ENCODE peak calls at places on chromosomes 7 and 10, in ten cellular contexts. One of them, this sample, is unnamed.

GRCh38 chr7:101315336-101315735 is 6.3 kb downstream of the IFT22 start:
- DNase-seq in chondrocyte: no peak
- DNase-seq in colonic mucosa: peak; percentile 58
- DNase-seq in CD4-positive, alpha-beta T cell: no peak
- DNase-seq in NCI-H526: peak; percentile 71
- DNase-seq in EL: peak; percentile 42
- DNase-seq in hypothalamus: no peak
- DNase-seq in nucleus accumbens: no peak
- DNase-seq in right cardiac atrium: no peak
- DNase-seq in cardiac muscle cell: peak; percentile 54
- DNase-seq in this sample: no peak

GRCh38 chr10:59027975-59028640 is 148.3 kb upstream of the PHYHIPL start:
- DNase-seq in NCI-H526: no peak
- DNase-seq in colonic mucosa: no peak
- DNase-seq in hypothalamus: no peak
- DNase-seq in right cardiac atrium: no peak
- DNase-seq in CD4-positive, alpha-beta T cell: no peak
- DNase-seq in nucleus accumbens: no peak
- DNase-seq in cardiac muscle cell: no peak
- DNase-seq in chondrocyte: no peak
- DNase-seq in EL: peak; percentile 15
- DNase-seq in this sample: no peak

GRCh38 chr10:104456817-104457657 is 103.4 kb downstream of the CFAP58 start:
- DNase-seq in hypothalamus: no peak
- DNase-seq in NCI-H526: peak; percentile 5
- DNase-seq in cardiac muscle cell: peak; percentile 48
- DNase-seq in right cardiac atrium: no peak
- DNase-seq in colonic mucosa: no peak
- DNase-seq in nucleus accumbens: no peak
- DNase-seq in CD4-positive, alpha-beta T cell: no peak
- DNase-seq in EL: no peak
- DNase-seq in chondrocyte: no peak
- DNase-seq in this sample: no peak

GRCh38 chr7:145293793-145294153 is 457.9 kb upstream of the TPK1 start:
- DNase-seq in cardiac muscle cell: no peak
- DNase-seq in NCI-H526: no peak
- DNase-seq in nucleus accumbens: no peak
- DNase-seq in hypothalamus: no peak
- DNase-seq in EL: no peak
- DNase-seq in chondrocyte: no peak
- DNase-seq in right cardiac atrium: no peak
- DNase-seq in colonic mucosa: no peak
- DNase-seq in CD4-positive, alpha-beta T cell: no peak
- DNase-seq in this sample: no peak

GRCh38 chr7:81195033-81195432 is 276.2 kb upstream of the SEMA3C start:
- DNase-seq in hypothalamus: no peak
- DNase-seq in EL: no peak
- DNase-seq in right cardiac atrium: no peak
- DNase-seq in nucleus accumbens: no peak
- DNase-seq in NCI-H526: no peak
- DNase-seq in cardiac muscle cell: no peak
- DNase-seq in chondrocyte: no peak
- DNase-seq in CD4-positive, alpha-beta T cell: no peak
- DNase-seq in colonic mucosa: no peak
- DNase-seq in this sample: no peak

GRCh38 chr7:141702047-141702567 is at the start of gene DENND11:
- DNase-seq in right cardiac atrium: peak; percentile 53
- DNase-seq in hypothalamus: peak; percentile 35
- DNase-seq in colonic mucosa: peak; percentile 49
- DNase-seq in NCI-H526: peak; percentile 92
- DNase-seq in chondrocyte: no peak
- DNase-seq in CD4-positive, alpha-beta T cell: peak; percentile 64
- DNase-seq in cardiac muscle cell: peak; percentile 83
- DNase-seq in nucleus accumbens: no peak
- DNase-seq in EL: peak; percentile 47
- DNase-seq in this sample: peak; percentile 18

GRCh38 chr7:42677751-42678231 is 234.1 kb downstream of the C7orf25 start:
- DNase-seq in NCI-H526: no peak
- DNase-seq in EL: peak; percentile 77
- DNase-seq in hypothalamus: no peak
- DNase-seq in colonic mucosa: no peak
- DNase-seq in nucleus accumbens: no peak
- DNase-seq in cardiac muscle cell: no peak
- DNase-seq in right cardiac atrium: no peak
- DNase-seq in CD4-positive, alpha-beta T cell: no peak
- DNase-seq in chondrocyte: no peak
- DNase-seq in this sample: no peak

GRCh38 chr10:70672165-70672992 is at the start of gene ADAMTS14:
- DNase-seq in EL: peak; percentile 60
- DNase-seq in CD4-positive, alpha-beta T cell: no peak
- DNase-seq in cardiac muscle cell: peak; percentile 76
- DNase-seq in chondrocyte: peak; percentile 89
- DNase-seq in nucleus accumbens: peak; percentile 33
- DNase-seq in NCI-H526: peak; percentile 50
- DNase-seq in hypothalamus: peak; percentile 53
- DNase-seq in colonic mucosa: no peak
- DNase-seq in right cardiac atrium: peak; percentile 54
- DNase-seq in this sample: no peak

GRCh38 chr10:53209941-53210611 is 437.5 kb upstream of the MBL2 start:
- DNase-seq in nucleus accumbens: no peak
- DNase-seq in NCI-H526: peak; percentile 15
- DNase-seq in CD4-positive, alpha-beta T cell: no peak
- DNase-seq in hypothalamus: no peak
- DNase-seq in EL: no peak
- DNase-seq in chondrocyte: no peak
- DNase-seq in cardiac muscle cell: peak; percentile 37
- DNase-seq in colonic mucosa: no peak
- DNase-seq in right cardiac atrium: no peak
- DNase-seq in this sample: no peak

GRCh38 chr7:2204446-2204845 is 28.3 kb downstream of the MAD1L1 start:
- DNase-seq in chondrocyte: no peak
- DNase-seq in cardiac muscle cell: no peak
- DNase-seq in hypothalamus: no peak
- DNase-seq in nucleus accumbens: no peak
- DNase-seq in NCI-H526: no peak
- DNase-seq in EL: no peak
- DNase-seq in right cardiac atrium: no peak
- DNase-seq in CD4-positive, alpha-beta T cell: no peak
- DNase-seq in colonic mucosa: no peak
- DNase-seq in this sample: no peak

GRCh38 chr10:60739581-60739980 is 38.7 kb upstream of the CDK1 start:
- DNase-seq in right cardiac atrium: no peak
- DNase-seq in EL: no peak
- DNase-seq in NCI-H526: no peak
- DNase-seq in colonic mucosa: no peak
- DNase-seq in hypothalamus: no peak
- DNase-seq in cardiac muscle cell: no peak
- DNase-seq in nucleus accumbens: no peak
- DNase-seq in chondrocyte: no peak
- DNase-seq in CD4-positive, alpha-beta T cell: no peak
- DNase-seq in this sample: no peak

GRCh38 chr10:6299234-6299633 is 96.5 kb downstream of the PFKFB3 start:
- DNase-seq in hypothalamus: no peak
- DNase-seq in chondrocyte: no peak
- DNase-seq in CD4-positive, alpha-beta T cell: peak; percentile 4
- DNase-seq in right cardiac atrium: no peak
- DNase-seq in NCI-H526: no peak
- DNase-seq in colonic mucosa: no peak
- DNase-seq in cardiac muscle cell: no peak
- DNase-seq in nucleus accumbens: no peak
- DNase-seq in EL: no peak
- DNase-seq in this sample: no peak

GRCh38 chr10:131618587-131619267 is 282.1 kb upstream of the PPP2R2D start:
- DNase-seq in right cardiac atrium: no peak
- DNase-seq in EL: no peak
- DNase-seq in cardiac muscle cell: no peak
- DNase-seq in colonic mucosa: no peak
- DNase-seq in chondrocyte: peak; percentile 82
- DNase-seq in hypothalamus: no peak
- DNase-seq in NCI-H526: peak; percentile 4
- DNase-seq in CD4-positive, alpha-beta T cell: no peak
- DNase-seq in nucleus accumbens: no peak
- DNase-seq in this sample: no peak

GRCh38 chr10:51117053-51117660 is 42.9 kb downstream of the PRKG1 start:
- DNase-seq in nucleus accumbens: no peak
- DNase-seq in CD4-positive, alpha-beta T cell: no peak
- DNase-seq in NCI-H526: no peak
- DNase-seq in hypothalamus: no peak
- DNase-seq in chondrocyte: no peak
- DNase-seq in right cardiac atrium: no peak
- DNase-seq in colonic mucosa: no peak
- DNase-seq in cardiac muscle cell: no peak
- DNase-seq in EL: peak; percentile 46
- DNase-seq in this sample: no peak

GRCh38 chr10:130666215-130666614 is 530.0 kb downstream of the GLRX3 start:
- DNase-seq in hypothalamus: no peak
- DNase-seq in colonic mucosa: no peak
- DNase-seq in right cardiac atrium: no peak
- DNase-seq in CD4-positive, alpha-beta T cell: no peak
- DNase-seq in chondrocyte: no peak
- DNase-seq in NCI-H526: no peak
- DNase-seq in EL: no peak
- DNase-seq in cardiac muscle cell: no peak
- DNase-seq in nucleus accumbens: no peak
- DNase-seq in this sample: no peak

GRCh38 chr7:155846156-155846555 is 33.9 kb upstream of the SHH start:
- DNase-seq in colonic mucosa: no peak
- DNase-seq in right cardiac atrium: no peak
- DNase-seq in hypothalamus: no peak
- DNase-seq in nucleus accumbens: no peak
- DNase-seq in CD4-positive, alpha-beta T cell: no peak
- DNase-seq in EL: no peak
- DNase-seq in chondrocyte: no peak
- DNase-seq in NCI-H526: no peak
- DNase-seq in cardiac muscle cell: no peak
- DNase-seq in this sample: no peak

GRCh38 chr10:10831085-10831484 is 186.6 kb upstream of the CELF2 start:
- DNase-seq in hypothalamus: no peak
- DNase-seq in chondrocyte: no peak
- DNase-seq in NCI-H526: no peak
- DNase-seq in nucleus accumbens: no peak
- DNase-seq in cardiac muscle cell: no peak
- DNase-seq in CD4-positive, alpha-beta T cell: no peak
- DNase-seq in right cardiac atrium: peak; percentile 65
- DNase-seq in EL: peak; percentile 89
- DNase-seq in colonic mucosa: no peak
- DNase-seq in this sample: no peak

GRCh38 chr7:132895231-132895630 is 186.7 kb downstream of the CHCHD3 start:
- DNase-seq in CD4-positive, alpha-beta T cell: no peak
- DNase-seq in nucleus accumbens: no peak
- DNase-seq in colonic mucosa: no peak
- DNase-seq in NCI-H526: no peak
- DNase-seq in chondrocyte: no peak
- DNase-seq in right cardiac atrium: no peak
- DNase-seq in EL: no peak
- DNase-seq in cardiac muscle cell: no peak
- DNase-seq in hypothalamus: no peak
- DNase-seq in this sample: no peak

GRCh38 chr10:32963102-32963501 is 5.1 kb upstream of the ITGB1 start:
- DNase-seq in NCI-H526: no peak
- DNase-seq in cardiac muscle cell: no peak
- DNase-seq in chondrocyte: no peak
- DNase-seq in nucleus accumbens: no peak
- DNase-seq in right cardiac atrium: no peak
- DNase-seq in CD4-positive, alpha-beta T cell: no peak
- DNase-seq in colonic mucosa: no peak
- DNase-seq in hypothalamus: no peak
- DNase-seq in EL: peak; percentile 86
- DNase-seq in this sample: no peak

GRCh38 chr7:55348502-55348901 is 16.6 kb upstream of the LANCL2 start:
- DNase-seq in EL: peak; percentile 75
- DNase-seq in hypothalamus: no peak
- DNase-seq in right cardiac atrium: no peak
- DNase-seq in NCI-H526: no peak
- DNase-seq in chondrocyte: no peak
- DNase-seq in CD4-positive, alpha-beta T cell: no peak
- DNase-seq in colonic mucosa: no peak
- DNase-seq in nucleus accumbens: no peak
- DNase-seq in cardiac muscle cell: no peak
- DNase-seq in this sample: no peak

GRCh38 chr7:158542651-158543400 is 44.8 kb downstream of the PTPRN2 start:
- DNase-seq in cardiac muscle cell: no peak
- DNase-seq in EL: no peak
- DNase-seq in colonic mucosa: no peak
- DNase-seq in nucleus accumbens: no peak
- DNase-seq in chondrocyte: peak; percentile 75
- DNase-seq in CD4-positive, alpha-beta T cell: no peak
- DNase-seq in NCI-H526: no peak
- DNase-seq in hypothalamus: no peak
- DNase-seq in right cardiac atrium: no peak
- DNase-seq in this sample: no peak

GRCh38 chr7:54773472-54774399 is 14.7 kb upstream of the SEC61G start:
- DNase-seq in NCI-H526: peak; percentile 89
- DNase-seq in nucleus accumbens: no peak
- DNase-seq in colonic mucosa: peak; percentile 87
- DNase-seq in CD4-positive, alpha-beta T cell: peak; percentile 53
- DNase-seq in right cardiac atrium: peak; percentile 82
- DNase-seq in cardiac muscle cell: peak; percentile 87
- DNase-seq in EL: peak; percentile 85
- DNase-seq in hypothalamus: peak; percentile 42
- DNase-seq in chondrocyte: no peak
- DNase-seq in this sample: peak; percentile 48

GRCh38 chr7:151537818-151538561 is 18.3 kb upstream of the RHEB start:
- DNase-seq in EL: no peak
- DNase-seq in hypothalamus: peak; percentile 28
- DNase-seq in NCI-H526: no peak
- DNase-seq in nucleus accumbens: no peak
- DNase-seq in cardiac muscle cell: peak; percentile 34
- DNase-seq in right cardiac atrium: no peak
- DNase-seq in colonic mucosa: no peak
- DNase-seq in CD4-positive, alpha-beta T cell: no peak
- DNase-seq in chondrocyte: no peak
- DNase-seq in this sample: no peak

GRCh38 chr7:84921154-84921553 is 265.7 kb downstream of the SEMA3D start:
- DNase-seq in NCI-H526: no peak
- DNase-seq in EL: no peak
- DNase-seq in cardiac muscle cell: no peak
- DNase-seq in CD4-positive, alpha-beta T cell: no peak
- DNase-seq in hypothalamus: no peak
- DNase-seq in nucleus accumbens: no peak
- DNase-seq in colonic mucosa: no peak
- DNase-seq in chondrocyte: no peak
- DNase-seq in right cardiac atrium: no peak
- DNase-seq in this sample: no peak

GRCh38 chr10:111698711-111699110 is 484.9 kb downstream of the GPAM start:
- DNase-seq in NCI-H526: no peak
- DNase-seq in EL: no peak
- DNase-seq in CD4-positive, alpha-beta T cell: no peak
- DNase-seq in cardiac muscle cell: no peak
- DNase-seq in hypothalamus: no peak
- DNase-seq in nucleus accumbens: no peak
- DNase-seq in colonic mucosa: no peak
- DNase-seq in right cardiac atrium: no peak
- DNase-seq in chondrocyte: no peak
- DNase-seq in this sample: no peak

GRCh38 chr7:154928136-154929005 is 74.6 kb downstream of the PAXIP1 start:
- DNase-seq in colonic mucosa: peak; percentile 40
- DNase-seq in hypothalamus: no peak
- DNase-seq in CD4-positive, alpha-beta T cell: peak; percentile 9
- DNase-seq in nucleus accumbens: no peak
- DNase-seq in cardiac muscle cell: no peak
- DNase-seq in NCI-H526: peak; percentile 74
- DNase-seq in right cardiac atrium: no peak
- DNase-seq in EL: peak; percentile 93
- DNase-seq in chondrocyte: no peak
- DNase-seq in this sample: peak; percentile 49

GRCh38 chr10:62099299-62099698 is 169.3 kb downstream of the RTKN2 start:
- DNase-seq in nucleus accumbens: no peak
- DNase-seq in colonic mucosa: no peak
- DNase-seq in EL: no peak
- DNase-seq in chondrocyte: no peak
- DNase-seq in right cardiac atrium: no peak
- DNase-seq in NCI-H526: no peak
- DNase-seq in CD4-positive, alpha-beta T cell: no peak
- DNase-seq in hypothalamus: no peak
- DNase-seq in cardiac muscle cell: no peak
- DNase-seq in this sample: no peak

GRCh38 chr10:97185326-97186058 is at the start of gene SLIT1:
- DNase-seq in cardiac muscle cell: peak; percentile 68
- DNase-seq in EL: no peak
- DNase-seq in chondrocyte: peak; percentile 81
- DNase-seq in nucleus accumbens: no peak
- DNase-seq in colonic mucosa: no peak
- DNase-seq in CD4-positive, alpha-beta T cell: no peak
- DNase-seq in right cardiac atrium: no peak
- DNase-seq in NCI-H526: peak; percentile 72
- DNase-seq in hypothalamus: no peak
- DNase-seq in this sample: no peak